ENCODE peak calls at places on chromosomes 12 and 14, in nine cellular contexts. L is T-helper 2 cell treated with Interferon-gamma antibody and Interleukin-4, amounts not matched to agents 5 μg/mL and 100 μg/mL, for 36 hours; M is choroid plexus epithelial cell; P is OCI-LY7; F is AG20443; T is left ventricle myocardium inferior; R is stimulated activated CD4-positive, alpha-beta T cell treated with anti-CD3 and anti-CD28 coated beads, Interleukin-4, amount 100 ng/mL, for 4 hours; S is M059J; H is GM13977. B is an unnamed sample.

GRCh38 chr14:74133833-74134481 is 49.2 kb downstream of the LIN52 start:
- DNase-seq in S (no peak), F (no peak), R (no peak), L (no peak), P (no peak), T (no peak), M (no peak), H (no peak), B (no peak)

GRCh38 chr14:52835122-52835903 is 43.9 kb upstream of the GNPNAT1 start:
- DNase-seq in L (no peak), P (no peak), R (no peak), S (peak), F (peak), H (no peak), T (no peak), M (peak), B (no peak)

GRCh38 chr12:114858388-114859146 is 174.6 kb upstream of the TBX3 start:
- DNase-seq in R (no peak), F (no peak), L (no peak), H (no peak), T (no peak), P (no peak), S (no peak), M (no peak), B (peak)

GRCh38 chr12:76024102-76024781 is 7.3 kb downstream of the PHLDA1 start:
- DNase-seq in F (no peak), S (peak), R (no peak), M (peak), L (no peak), P (no peak), H (no peak), T (no peak), B (no peak)

GRCh38 chr14:65824285-65824977 is 411.9 kb downstream of the FUT8 start:
- DNase-seq in F (peak), H (peak), P (peak), T (no peak), S (peak), L (peak), R (peak), M (peak), B (peak)

GRCh38 chr14:51014625-51015024 is 70.3 kb upstream of the PYGL start:
- DNase-seq in L (no peak), H (no peak), R (no peak), P (no peak), F (no peak), M (no peak), T (no peak), S (peak), B (no peak)

GRCh38 chr14:53161758-53162512 is 8.8 kb upstream of the DDHD1 start:
- DNase-seq in P (no peak), T (no peak), M (no peak), L (no peak), S (no peak), F (no peak), R (no peak), H (peak), B (no peak)

GRCh38 chr12:90250766-90251165 is 542.1 kb upstream of the ATP2B1 start:
- DNase-seq in L (no peak), H (no peak), P (no peak), F (no peak), M (peak), S (peak), T (no peak), R (no peak), B (no peak)

GRCh38 chr14:68564236-68564825 is 228.5 kb downstream of the ZFP36L1 start:
- DNase-seq in H (no peak), M (no peak), S (no peak), F (no peak), R (no peak), L (no peak), T (no peak), P (no peak), B (no peak)

GRCh38 chr14:93006484-93007128 is 83.7 kb downstream of the CHGA start:
- DNase-seq in T (no peak), F (no peak), R (no peak), M (peak), L (no peak), H (no peak), S (peak), P (peak), B (no peak)

GRCh38 chr12:78171082-78171481 is 340.4 kb downstream of the NAV3 start:
- DNase-seq in T (no peak), L (no peak), P (no peak), S (no peak), R (no peak), H (no peak), F (no peak), M (no peak), B (no peak)

GRCh38 chr14:72444701-72445100 is 449.2 kb downstream of the DPF3 start:
- DNase-seq in H (no peak), F (no peak), S (peak), L (no peak), M (no peak), T (no peak), R (no peak), P (no peak), B (no peak)